ENCODE peak calls at places on chromosomes 5 and 9, in nine cellular contexts. S is H7, L is cardiac muscle cell, A is SJSA1, U is ascending aorta, K is uterus, X is endothelial cell of umbilical vein, J is lung, C is fibroblast of lung. W is an unnamed sample. For H3K27me3, the result is how much of the 10 kb centered on the place peaks cover.

GRCh38 chr5:113202904-113203716 is 226.5 kb downstream of the DCP2 start:
- DNase-seq in J (peak), U (no peak), X (peak), S (no peak), A (peak), C (peak), L (peak), K (no peak), W (no peak)

GRCh38 chr5:99936911-99937310 is 598.3 kb upstream of the FAM174A start:
- DNase-seq in J (no peak), S (no peak), L (no peak), A (no peak), C (no peak), U (no peak), K (no peak), X (peak), W (no peak)

GRCh38 chr5:83204651-83205050 is 127.3 kb downstream of the XRCC4 start:
- DNase-seq in J (no peak), S (no peak), A (no peak), C (no peak), X (no peak), L (no peak), K (no peak), U (no peak), W (no peak)

GRCh38 chr5:143101740-143102386 is 301.6 kb downstream of the NR3C1 start:
- DNase-seq in C (no peak), U (no peak), L (peak), A (no peak), J (no peak), K (no peak), S (no peak), X (no peak), W (no peak)

GRCh38 chr5:3307982-3308621 is 287.5 kb upstream of the IRX1 start:
- DNase-seq in A (no peak), L (no peak), S (no peak), U (no peak), K (no peak), J (no peak), C (no peak), X (no peak), W (no peak)

GRCh38 chr9:97900738-97901565 is 21.3 kb downstream of the TRMO start:
- DNase-seq in X (peak), J (no peak), S (peak), K (no peak), C (peak), A (no peak), U (no peak), L (peak), W (no peak)

GRCh38 chr5:1118231-1118698 is 6.4 kb upstream of the SLC12A7 start:
- DNase-seq in L (no peak), K (peak), X (no peak), A (no peak), U (no peak), S (no peak), C (peak), J (no peak), W (no peak)

GRCh38 chr5:139378101-139378825 is 4.8 kb downstream of the SLC23A1 start:
- DNase-seq in S (peak), J (no peak), A (no peak), X (no peak), C (no peak), U (no peak), K (peak), L (no peak), W (no peak)

GRCh38 chr9:128409998-128410397 is 10.7 kb upstream of the CERCAM start:
- DNase-seq in C (peak), L (no peak), U (no peak), X (no peak), S (peak), J (no peak), A (no peak), K (no peak), W (no peak)

GRCh38 chr9:99269429-99269828 is 47.3 kb downstream of the SEC61B start:
- DNase-seq in J (no peak), L (no peak), U (no peak), A (no peak), K (no peak), X (peak), C (peak), S (no peak), W (no peak)

GRCh38 chr5:90561766-90562165 is 3.2 kb downstream of the ADGRV1 start:
- DNase-seq in K (no peak), U (no peak), X (no peak), L (no peak), A (no peak), C (no peak), J (no peak), S (no peak), W (no peak)
- H3K27me3 ChIP-seq in K (under half), U (under half), X (under half), L (under half), A (half or more), C (under half), J (under half), S (under half), W (under half)

DNA sequence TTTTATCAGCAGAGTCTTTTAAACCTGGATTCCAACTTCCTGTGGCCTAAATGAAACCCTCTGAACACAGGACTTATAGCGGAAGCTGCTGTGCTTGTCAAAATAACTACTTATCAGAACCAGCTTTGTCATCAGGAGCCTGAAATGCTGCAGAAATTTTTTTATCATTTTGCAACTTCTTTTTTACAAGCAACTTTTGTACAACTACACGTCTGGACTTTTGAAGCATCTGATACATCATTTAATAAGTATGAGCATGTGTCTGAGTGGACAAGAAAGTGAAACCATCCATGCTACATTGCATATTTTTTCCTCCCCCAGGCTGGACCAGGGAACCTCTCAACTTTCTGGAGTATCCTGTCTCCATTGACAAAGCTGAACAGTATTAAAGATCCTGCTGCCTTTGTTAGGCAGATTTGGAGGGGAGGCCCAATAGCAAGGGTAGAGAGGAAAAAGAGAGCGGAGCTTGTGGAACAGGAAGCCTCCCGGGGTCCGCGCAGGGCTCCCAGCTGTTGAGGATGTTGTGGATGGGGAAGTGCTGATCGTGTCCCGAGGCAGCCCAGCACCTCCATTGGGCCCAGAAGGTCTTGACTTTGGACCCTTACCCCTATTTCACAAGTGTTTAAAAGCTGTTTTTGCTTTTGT is 196.6 kb downstream of the MSX2 start:
- DNase-seq in L (no peak), J (no peak), S (peak), A (no peak), X (no peak), C (peak), U (no peak), K (no peak), W (no peak)
- H3K27me3 ChIP-seq in L (under half), J (under half), S (under half), A (under half), X (under half), C (under half), U (under half), K (under half), W (under half)

DNA sequence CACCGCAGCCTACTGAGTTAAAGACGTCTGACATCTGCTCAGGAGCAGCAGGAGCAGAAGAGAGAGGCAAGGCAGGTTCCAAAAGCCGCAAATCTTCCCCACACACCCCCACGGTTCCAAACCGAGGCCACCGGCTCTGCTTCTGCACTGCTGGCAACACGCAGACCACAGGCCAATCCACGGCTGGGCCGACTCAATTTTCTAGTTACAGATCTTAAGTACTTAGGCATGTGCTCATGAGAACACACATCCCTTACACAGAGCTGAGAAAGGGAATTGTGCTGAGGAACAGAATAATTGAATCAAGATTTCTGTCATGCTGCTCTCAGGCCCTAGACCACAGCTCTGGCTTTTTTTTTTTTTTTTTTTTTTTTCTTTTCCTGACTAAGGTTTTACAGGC is 32.6 kb downstream of the PAX5 start:
- DNase-seq in C (no peak), X (no peak), A (no peak), U (no peak), S (no peak), L (no peak), K (no peak), J (no peak), W (no peak)
- H3K27me3 ChIP-seq in C (under half), X (half or more), A (half or more), U (under half), S (under half), L (half or more), K (under half), J (under half), W (under half)

DNA sequence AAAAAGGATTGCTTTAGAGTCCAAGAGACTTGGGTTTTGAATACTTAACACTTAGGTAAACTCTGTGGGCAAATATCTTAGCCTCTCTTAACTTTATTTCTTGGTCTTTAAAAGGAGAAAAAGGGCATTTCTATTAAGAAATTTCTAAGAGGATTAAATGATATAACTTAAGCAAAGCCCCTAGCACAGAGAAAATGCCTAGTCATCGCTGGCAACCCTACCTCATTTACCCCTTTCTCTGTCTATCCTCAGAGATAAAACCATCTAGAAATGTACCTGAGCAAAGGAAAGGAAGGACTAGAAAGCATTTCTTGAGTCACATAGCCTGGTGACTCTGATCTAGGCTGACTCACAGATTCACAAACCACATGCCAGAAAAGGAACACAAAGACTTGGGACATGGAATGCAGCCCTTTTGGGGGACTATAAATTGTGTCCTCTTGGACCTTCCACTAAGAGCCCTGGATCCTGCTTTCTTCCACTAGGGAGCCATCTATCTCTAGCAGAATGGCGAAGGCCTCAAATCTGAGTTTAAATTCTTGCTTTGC is 120.6 kb downstream of the FOXD1 start:
- DNase-seq in A (no peak), U (no peak), S (no peak), C (peak), L (no peak), J (no peak), X (no peak), K (no peak), W (no peak)
- H3K27me3 ChIP-seq in A (under half), U (under half), S (under half), C (under half), L (under half), J (under half), X (under half), K (under half), W (under half)

W was measured in thoracic aorta.